ENCODE peak calls at places on chromosomes 3 and 15, in ten cellular contexts. S is HEK293T, R is NCI-H1436, Z is tibial nerve, Y is EH, Q is ELR, T is NCI-H1092, N is H54, H is neural crest cell, U is HT-29. G is an unnamed sample.
A peak's percentile ranks its signal among the peaks of the same experiment; 100 is the strongest.

GRCh38 chr3:4302747-4303146 is 422 bp upstream of the SETMAR start:
- DNase-seq in Y (no peak), N (no peak), U (no peak), Q (no peak), Z (no peak), S (no peak), T (no peak), R (no peak), H (no peak), G (no peak)

GRCh38 chr3:164452707-164453106 is 625.6 kb downstream of the SI start:
- DNase-seq in U (no peak), H (no peak), Q (peak; percentile 56), R (no peak), N (no peak), Y (peak; percentile 6), S (no peak), Z (no peak), T (no peak), G (no peak)

GRCh38 chr3:36596411-36596810 is 167.9 kb downstream of the DCLK3 start:
- DNase-seq in T (no peak), Z (no peak), H (no peak), N (no peak), Y (peak; percentile 7), S (no peak), Q (no peak), U (no peak), R (no peak), G (no peak)

GRCh38 chr15:77825143-77825542 is 192.4 kb upstream of the LINGO1 start:
- DNase-seq in Y (no peak), T (no peak), S (no peak), H (no peak), U (no peak), Q (no peak), N (no peak), Z (no peak), R (no peak), G (no peak)

GRCh38 chr15:59587085-59587826 is 24.3 kb upstream of the GCNT3 start:
- DNase-seq in N (no peak), R (peak; percentile 22), Y (no peak), Z (no peak), U (peak; percentile 93), S (no peak), H (no peak), Q (no peak), T (no peak), G (no peak)

GRCh38 chr3:119973276-119973675 is 121.0 kb downstream of the GSK3B start:
- DNase-seq in U (no peak), S (no peak), Z (no peak), Q (peak; percentile 93), Y (peak; percentile 49), T (no peak), H (no peak), R (no peak), N (no peak), G (no peak)

GRCh38 chr3:69182588-69183299 is 60.3 kb upstream of the LMOD3 start:
- DNase-seq in N (no peak), Z (no peak), Y (peak; percentile 91), H (no peak), T (no peak), R (no peak), S (no peak), Q (peak; percentile 89), U (peak; percentile 21), G (no peak)

GRCh38 chr3:30437172-30437571 is 169.2 kb upstream of the TGFBR2 start:
- DNase-seq in R (no peak), T (no peak), U (no peak), N (no peak), Y (peak; percentile 30), Z (peak; percentile 61), H (no peak), S (peak; percentile 10), Q (no peak), G (no peak)

GRCh38 chr3:106036706-106037105 is 167.9 kb upstream of the CBLB start:
- DNase-seq in Z (no peak), Q (no peak), T (no peak), H (no peak), U (no peak), S (no peak), N (no peak), Y (no peak), R (no peak), G (no peak)